ENCODE peak calls at places on chromosomes 16 and 17, in nine cellular contexts. One of them, this sample, is unnamed.

GRCh38 chr16:58417600-58417999 is 25.3 kb downstream of the GINS3 start:
- DNase-seq in T-helper 1 cell: no peak
- DNase-seq in WTC11: no peak
- DNase-seq in activated T-cell treated with anti-CD3 and anti-CD28 coated beads, Interleukin-2, amount 50 U/mL, for 1 hour: no peak
- DNase-seq in mesenchymal stem cell: no peak
- DNase-seq in activated CD4-positive, alpha-beta T cell treated with anti-CD3 and anti-CD28 coated beads, Interleukin-2, amount 10 ng/mL, durations not matched to agents 7 days and 5 days: no peak
- DNase-seq in body of pancreas: no peak
- DNase-seq in H7: no peak
- DNase-seq in left ventricle myocardium superior: no peak
- DNase-seq in this sample: no peak

GRCh38 chr17:77778636-77779524 is 179.6 kb upstream of the TNRC6C start:
- DNase-seq in T-helper 1 cell: no peak
- DNase-seq in mesenchymal stem cell: no peak
- DNase-seq in H7: no peak
- DNase-seq in left ventricle myocardium superior: peak
- DNase-seq in body of pancreas: peak
- DNase-seq in activated CD4-positive, alpha-beta T cell treated with anti-CD3 and anti-CD28 coated beads, Interleukin-2, amount 10 ng/mL, durations not matched to agents 7 days and 5 days: no peak
- DNase-seq in activated T-cell treated with anti-CD3 and anti-CD28 coated beads, Interleukin-2, amount 50 U/mL, for 1 hour: no peak
- DNase-seq in WTC11: no peak
- DNase-seq in this sample: no peak

GRCh38 chr16:62041401-62041800 is 5.2 kb upstream of the CDH8 start:
- DNase-seq in T-helper 1 cell: no peak
- DNase-seq in activated T-cell treated with anti-CD3 and anti-CD28 coated beads, Interleukin-2, amount 50 U/mL, for 1 hour: no peak
- DNase-seq in mesenchymal stem cell: peak
- DNase-seq in WTC11: peak
- DNase-seq in left ventricle myocardium superior: no peak
- DNase-seq in activated CD4-positive, alpha-beta T cell treated with anti-CD3 and anti-CD28 coated beads, Interleukin-2, amount 10 ng/mL, durations not matched to agents 7 days and 5 days: no peak
- DNase-seq in body of pancreas: no peak
- DNase-seq in H7: peak
- DNase-seq in this sample: peak

GRCh38 chr16:82862057-82862456 is 235.3 kb downstream of the CDH13 start:
- DNase-seq in mesenchymal stem cell: no peak
- DNase-seq in H7: no peak
- DNase-seq in WTC11: no peak
- DNase-seq in left ventricle myocardium superior: no peak
- DNase-seq in activated T-cell treated with anti-CD3 and anti-CD28 coated beads, Interleukin-2, amount 50 U/mL, for 1 hour: no peak
- DNase-seq in body of pancreas: no peak
- DNase-seq in T-helper 1 cell: no peak
- DNase-seq in activated CD4-positive, alpha-beta T cell treated with anti-CD3 and anti-CD28 coated beads, Interleukin-2, amount 10 ng/mL, durations not matched to agents 7 days and 5 days: no peak
- DNase-seq in this sample: no peak

GRCh38 chr17:15479697-15480096 is 12.3 kb upstream of the CDRT4 start:
- DNase-seq in body of pancreas: no peak
- DNase-seq in mesenchymal stem cell: peak
- DNase-seq in H7: no peak
- DNase-seq in activated CD4-positive, alpha-beta T cell treated with anti-CD3 and anti-CD28 coated beads, Interleukin-2, amount 10 ng/mL, durations not matched to agents 7 days and 5 days: no peak
- DNase-seq in WTC11: no peak
- DNase-seq in activated T-cell treated with anti-CD3 and anti-CD28 coated beads, Interleukin-2, amount 50 U/mL, for 1 hour: no peak
- DNase-seq in left ventricle myocardium superior: no peak
- DNase-seq in T-helper 1 cell: no peak
- DNase-seq in this sample: peak

GRCh38 chr17:48153711-48154642 is 46.4 kb downstream of the SNX11 start:
- DNase-seq in T-helper 1 cell: no peak
- DNase-seq in left ventricle myocardium superior: no peak
- DNase-seq in activated T-cell treated with anti-CD3 and anti-CD28 coated beads, Interleukin-2, amount 50 U/mL, for 1 hour: no peak
- DNase-seq in body of pancreas: peak
- DNase-seq in H7: peak
- DNase-seq in mesenchymal stem cell: peak
- DNase-seq in WTC11: peak
- DNase-seq in activated CD4-positive, alpha-beta T cell treated with anti-CD3 and anti-CD28 coated beads, Interleukin-2, amount 10 ng/mL, durations not matched to agents 7 days and 5 days: no peak
- DNase-seq in this sample: peak

GRCh38 chr17:59846391-59847165 is 46.2 kb downstream of the TUBD1 start:
- DNase-seq in left ventricle myocardium superior: peak
- DNase-seq in activated T-cell treated with anti-CD3 and anti-CD28 coated beads, Interleukin-2, amount 50 U/mL, for 1 hour: no peak
- DNase-seq in body of pancreas: peak
- DNase-seq in H7: peak
- DNase-seq in WTC11: no peak
- DNase-seq in mesenchymal stem cell: peak
- DNase-seq in activated CD4-positive, alpha-beta T cell treated with anti-CD3 and anti-CD28 coated beads, Interleukin-2, amount 10 ng/mL, durations not matched to agents 7 days and 5 days: peak
- DNase-seq in T-helper 1 cell: no peak
- DNase-seq in this sample: peak

GRCh38 chr17:3993493-3994220 is 29.4 kb upstream of the ATP2A3 start:
- DNase-seq in WTC11: no peak
- DNase-seq in activated CD4-positive, alpha-beta T cell treated with anti-CD3 and anti-CD28 coated beads, Interleukin-2, amount 10 ng/mL, durations not matched to agents 7 days and 5 days: no peak
- DNase-seq in mesenchymal stem cell: peak
- DNase-seq in activated T-cell treated with anti-CD3 and anti-CD28 coated beads, Interleukin-2, amount 50 U/mL, for 1 hour: peak
- DNase-seq in H7: peak
- DNase-seq in left ventricle myocardium superior: peak
- DNase-seq in T-helper 1 cell: no peak
- DNase-seq in body of pancreas: no peak
- DNase-seq in this sample: no peak

GRCh38 chr16:7405166-7405565 is 72.5 kb downstream of the RBFOX1 start:
- DNase-seq in activated T-cell treated with anti-CD3 and anti-CD28 coated beads, Interleukin-2, amount 50 U/mL, for 1 hour: no peak
- DNase-seq in body of pancreas: peak
- DNase-seq in mesenchymal stem cell: no peak
- DNase-seq in left ventricle myocardium superior: peak
- DNase-seq in T-helper 1 cell: no peak
- DNase-seq in WTC11: no peak
- DNase-seq in activated CD4-positive, alpha-beta T cell treated with anti-CD3 and anti-CD28 coated beads, Interleukin-2, amount 10 ng/mL, durations not matched to agents 7 days and 5 days: no peak
- DNase-seq in H7: peak
- DNase-seq in this sample: no peak

GRCh38 chr16:89004209-89004831 is 27.3 kb upstream of the CBFA2T3 start:
- DNase-seq in H7: no peak
- DNase-seq in T-helper 1 cell: no peak
- DNase-seq in activated CD4-positive, alpha-beta T cell treated with anti-CD3 and anti-CD28 coated beads, Interleukin-2, amount 10 ng/mL, durations not matched to agents 7 days and 5 days: no peak
- DNase-seq in mesenchymal stem cell: no peak
- DNase-seq in WTC11: no peak
- DNase-seq in body of pancreas: no peak
- DNase-seq in left ventricle myocardium superior: peak
- DNase-seq in activated T-cell treated with anti-CD3 and anti-CD28 coated beads, Interleukin-2, amount 50 U/mL, for 1 hour: no peak
- DNase-seq in this sample: no peak

GRCh38 chr16:69033550-69033949 is 71.9 kb upstream of the HAS3 start:
- DNase-seq in activated T-cell treated with anti-CD3 and anti-CD28 coated beads, Interleukin-2, amount 50 U/mL, for 1 hour: no peak
- DNase-seq in WTC11: no peak
- DNase-seq in body of pancreas: no peak
- DNase-seq in activated CD4-positive, alpha-beta T cell treated with anti-CD3 and anti-CD28 coated beads, Interleukin-2, amount 10 ng/mL, durations not matched to agents 7 days and 5 days: no peak
- DNase-seq in mesenchymal stem cell: no peak
- DNase-seq in H7: no peak
- DNase-seq in T-helper 1 cell: no peak
- DNase-seq in left ventricle myocardium superior: peak
- DNase-seq in this sample: no peak

GRCh38 chr16:59373632-59374031 is 639.5 kb upstream of the GOT2 start:
- DNase-seq in left ventricle myocardium superior: no peak
- DNase-seq in T-helper 1 cell: no peak
- DNase-seq in mesenchymal stem cell: no peak
- DNase-seq in body of pancreas: no peak
- DNase-seq in WTC11: no peak
- DNase-seq in activated T-cell treated with anti-CD3 and anti-CD28 coated beads, Interleukin-2, amount 50 U/mL, for 1 hour: no peak
- DNase-seq in activated CD4-positive, alpha-beta T cell treated with anti-CD3 and anti-CD28 coated beads, Interleukin-2, amount 10 ng/mL, durations not matched to agents 7 days and 5 days: no peak
- DNase-seq in H7: no peak
- DNase-seq in this sample: no peak

GRCh38 chr17:79658811-79659207 is 48.0 kb upstream of the RBFOX3 start:
- DNase-seq in body of pancreas: no peak
- DNase-seq in activated T-cell treated with anti-CD3 and anti-CD28 coated beads, Interleukin-2, amount 50 U/mL, for 1 hour: no peak
- DNase-seq in H7: peak
- DNase-seq in WTC11: peak
- DNase-seq in mesenchymal stem cell: peak
- DNase-seq in left ventricle myocardium superior: no peak
- DNase-seq in activated CD4-positive, alpha-beta T cell treated with anti-CD3 and anti-CD28 coated beads, Interleukin-2, amount 10 ng/mL, durations not matched to agents 7 days and 5 days: no peak
- DNase-seq in T-helper 1 cell: no peak
- DNase-seq in this sample: peak

GRCh38 chr17:51527230-51527982 is 267.1 kb downstream of the UTP18 start:
- DNase-seq in activated T-cell treated with anti-CD3 and anti-CD28 coated beads, Interleukin-2, amount 50 U/mL, for 1 hour: no peak
- DNase-seq in H7: no peak
- DNase-seq in left ventricle myocardium superior: no peak
- DNase-seq in mesenchymal stem cell: no peak
- DNase-seq in T-helper 1 cell: no peak
- DNase-seq in activated CD4-positive, alpha-beta T cell treated with anti-CD3 and anti-CD28 coated beads, Interleukin-2, amount 10 ng/mL, durations not matched to agents 7 days and 5 days: no peak
- DNase-seq in body of pancreas: no peak
- DNase-seq in WTC11: no peak
- DNase-seq in this sample: no peak

GRCh38 chr17:48498168-48498840 is 32.5 kb downstream of the HOXB1 start:
- DNase-seq in T-helper 1 cell: no peak
- DNase-seq in activated CD4-positive, alpha-beta T cell treated with anti-CD3 and anti-CD28 coated beads, Interleukin-2, amount 10 ng/mL, durations not matched to agents 7 days and 5 days: no peak
- DNase-seq in body of pancreas: no peak
- DNase-seq in H7: no peak
- DNase-seq in mesenchymal stem cell: peak
- DNase-seq in left ventricle myocardium superior: no peak
- DNase-seq in activated T-cell treated with anti-CD3 and anti-CD28 coated beads, Interleukin-2, amount 50 U/mL, for 1 hour: no peak
- DNase-seq in WTC11: no peak
- DNase-seq in this sample: no peak

GRCh38 chr16:56861092-56861610 is 3.9 kb upstream of the SLC12A3 start:
- DNase-seq in T-helper 1 cell: no peak
- DNase-seq in left ventricle myocardium superior: no peak
- DNase-seq in mesenchymal stem cell: peak
- DNase-seq in activated CD4-positive, alpha-beta T cell treated with anti-CD3 and anti-CD28 coated beads, Interleukin-2, amount 10 ng/mL, durations not matched to agents 7 days and 5 days: no peak
- DNase-seq in activated T-cell treated with anti-CD3 and anti-CD28 coated beads, Interleukin-2, amount 50 U/mL, for 1 hour: no peak
- DNase-seq in WTC11: no peak
- DNase-seq in body of pancreas: peak
- DNase-seq in H7: peak
- DNase-seq in this sample: no peak

GRCh38 chr17:58684003-58684402 is 7.8 kb downstream of the TEX14 start:
- DNase-seq in activated T-cell treated with anti-CD3 and anti-CD28 coated beads, Interleukin-2, amount 50 U/mL, for 1 hour: no peak
- DNase-seq in H7: no peak
- DNase-seq in left ventricle myocardium superior: no peak
- DNase-seq in mesenchymal stem cell: no peak
- DNase-seq in body of pancreas: no peak
- DNase-seq in WTC11: no peak
- DNase-seq in T-helper 1 cell: no peak
- DNase-seq in activated CD4-positive, alpha-beta T cell treated with anti-CD3 and anti-CD28 coated beads, Interleukin-2, amount 10 ng/mL, durations not matched to agents 7 days and 5 days: no peak
- DNase-seq in this sample: no peak

GRCh38 chr17:4948997-4949320 is 629 bp upstream of the PFN1 start:
- DNase-seq in body of pancreas: peak
- DNase-seq in T-helper 1 cell: peak
- DNase-seq in mesenchymal stem cell: peak
- DNase-seq in WTC11: peak
- DNase-seq in H7: no peak
- DNase-seq in activated T-cell treated with anti-CD3 and anti-CD28 coated beads, Interleukin-2, amount 50 U/mL, for 1 hour: peak
- DNase-seq in left ventricle myocardium superior: peak
- DNase-seq in activated CD4-positive, alpha-beta T cell treated with anti-CD3 and anti-CD28 coated beads, Interleukin-2, amount 10 ng/mL, durations not matched to agents 7 days and 5 days: peak
- DNase-seq in this sample: peak

GRCh38 chr16:27980076-27980775 is 83.3 kb downstream of the GSG1L start:
- DNase-seq in activated T-cell treated with anti-CD3 and anti-CD28 coated beads, Interleukin-2, amount 50 U/mL, for 1 hour: no peak
- DNase-seq in activated CD4-positive, alpha-beta T cell treated with anti-CD3 and anti-CD28 coated beads, Interleukin-2, amount 10 ng/mL, durations not matched to agents 7 days and 5 days: no peak
- DNase-seq in H7: peak
- DNase-seq in WTC11: no peak
- DNase-seq in left ventricle myocardium superior: peak
- DNase-seq in mesenchymal stem cell: no peak
- DNase-seq in T-helper 1 cell: no peak
- DNase-seq in body of pancreas: no peak
- DNase-seq in this sample: no peak

GRCh38 chr17:18140648-18141047 is 32.1 kb downstream of the MYO15A start:
- DNase-seq in H7: no peak
- DNase-seq in left ventricle myocardium superior: no peak
- DNase-seq in activated CD4-positive, alpha-beta T cell treated with anti-CD3 and anti-CD28 coated beads, Interleukin-2, amount 10 ng/mL, durations not matched to agents 7 days and 5 days: no peak
- DNase-seq in body of pancreas: no peak
- DNase-seq in mesenchymal stem cell: no peak
- DNase-seq in T-helper 1 cell: no peak
- DNase-seq in activated T-cell treated with anti-CD3 and anti-CD28 coated beads, Interleukin-2, amount 50 U/mL, for 1 hour: no peak
- DNase-seq in WTC11: no peak
- DNase-seq in this sample: no peak

GRCh38 chr16:84833142-84833495 is 13.3 kb downstream of the CRISPLD2 start:
- DNase-seq in mesenchymal stem cell: no peak
- DNase-seq in left ventricle myocardium superior: no peak
- DNase-seq in activated T-cell treated with anti-CD3 and anti-CD28 coated beads, Interleukin-2, amount 50 U/mL, for 1 hour: no peak
- DNase-seq in T-helper 1 cell: no peak
- DNase-seq in activated CD4-positive, alpha-beta T cell treated with anti-CD3 and anti-CD28 coated beads, Interleukin-2, amount 10 ng/mL, durations not matched to agents 7 days and 5 days: no peak
- DNase-seq in WTC11: no peak
- DNase-seq in body of pancreas: no peak
- DNase-seq in H7: no peak
- DNase-seq in this sample: peak

GRCh38 chr17:9330140-9330902 is 245.3 kb downstream of the STX8 start:
- DNase-seq in activated CD4-positive, alpha-beta T cell treated with anti-CD3 and anti-CD28 coated beads, Interleukin-2, amount 10 ng/mL, durations not matched to agents 7 days and 5 days: no peak
- DNase-seq in left ventricle myocardium superior: no peak
- DNase-seq in H7: peak
- DNase-seq in body of pancreas: no peak
- DNase-seq in T-helper 1 cell: no peak
- DNase-seq in activated T-cell treated with anti-CD3 and anti-CD28 coated beads, Interleukin-2, amount 50 U/mL, for 1 hour: no peak
- DNase-seq in mesenchymal stem cell: no peak
- DNase-seq in WTC11: peak
- DNase-seq in this sample: no peak

GRCh38 chr16:72092832-72093447 is 480 bp downstream of the TXNL4B start:
- DNase-seq in WTC11: no peak
- DNase-seq in activated T-cell treated with anti-CD3 and anti-CD28 coated beads, Interleukin-2, amount 50 U/mL, for 1 hour: no peak
- DNase-seq in H7: peak
- DNase-seq in left ventricle myocardium superior: no peak
- DNase-seq in mesenchymal stem cell: peak
- DNase-seq in T-helper 1 cell: no peak
- DNase-seq in body of pancreas: no peak
- DNase-seq in activated CD4-positive, alpha-beta T cell treated with anti-CD3 and anti-CD28 coated beads, Interleukin-2, amount 10 ng/mL, durations not matched to agents 7 days and 5 days: no peak
- DNase-seq in this sample: peak

GRCh38 chr16:67014641-67015315 is 14.2 kb upstream of the CBFB start:
- DNase-seq in mesenchymal stem cell: no peak
- DNase-seq in WTC11: no peak
- DNase-seq in activated T-cell treated with anti-CD3 and anti-CD28 coated beads, Interleukin-2, amount 50 U/mL, for 1 hour: no peak
- DNase-seq in T-helper 1 cell: no peak
- DNase-seq in left ventricle myocardium superior: no peak
- DNase-seq in body of pancreas: no peak
- DNase-seq in H7: peak
- DNase-seq in activated CD4-positive, alpha-beta T cell treated with anti-CD3 and anti-CD28 coated beads, Interleukin-2, amount 10 ng/mL, durations not matched to agents 7 days and 5 days: no peak
- DNase-seq in this sample: no peak

GRCh38 chr16:84660973-84661372 is 12.7 kb downstream of the KLHL36 start:
- DNase-seq in T-helper 1 cell: no peak
- DNase-seq in left ventricle myocardium superior: no peak
- DNase-seq in mesenchymal stem cell: no peak
- DNase-seq in body of pancreas: no peak
- DNase-seq in activated CD4-positive, alpha-beta T cell treated with anti-CD3 and anti-CD28 coated beads, Interleukin-2, amount 10 ng/mL, durations not matched to agents 7 days and 5 days: no peak
- DNase-seq in WTC11: no peak
- DNase-seq in activated T-cell treated with anti-CD3 and anti-CD28 coated beads, Interleukin-2, amount 50 U/mL, for 1 hour: no peak
- DNase-seq in H7: no peak
- DNase-seq in this sample: no peak

This sample was measured in amniotic epithelial cell.